ENCODE peak calls at places on chromosome 22, in eight cellular contexts. F, W, B, T, E, H, L and Z are unnamed samples.
A peak's percentile ranks its signal among the peaks of the same experiment; 100 is the strongest.

GRCh38 chr22:23036684-23037428 is 33.5 kb upstream of the GNAZ start:
- DNase-seq in F (no peak), W (peak; percentile 74), B (no peak), T (no peak), E (peak; percentile 9), H (peak; percentile 19), L (no peak), Z (no peak)

GRCh38 chr22:20223421-20224245 is 44.5 kb downstream of the RTN4R start:
- DNase-seq in F (no peak), W (no peak), B (no peak), T (no peak), E (no peak), H (no peak), L (no peak), Z (no peak)

GRCh38 chr22:19960491-19961200 is 19.0 kb upstream of the TXNRD2 start:
- DNase-seq in F (no peak), W (no peak), B (no peak), T (no peak), E (no peak), H (no peak), L (peak; percentile 33), Z (no peak)

GRCh38 chr22:36160499-36160942 is at the start of gene APOL3:
- DNase-seq in F (peak; percentile 54), W (peak; percentile 29), B (peak; percentile 68), T (no peak), E (peak; percentile 34), H (no peak), L (peak; percentile 70), Z (peak; percentile 27)

GRCh38 chr22:46122980-46123693 is 27.2 kb upstream of the PPARA start:
- DNase-seq in F (no peak), W (no peak), B (no peak), T (no peak), E (no peak), H (peak; percentile 33), L (no peak), Z (peak; percentile 24)

GRCh38 chr22:20131593-20131855 is at the start of gene ZDHHC8:
- DNase-seq in F (no peak), W (no peak), B (no peak), T (peak; percentile 53), E (peak; percentile 24), H (peak; percentile 49), L (peak; percentile 62), Z (no peak)

GRCh38 chr22:45640291-45640940 is 31.2 kb upstream of the ATXN10 start:
- DNase-seq in F (no peak), W (no peak), B (no peak), T (no peak), E (no peak), H (peak; percentile 55), L (no peak), Z (no peak)

GRCh38 chr22:33380789-33381530 is 322.8 kb upstream of the SYN3 start:
- DNase-seq in F (no peak), W (peak; percentile 29), B (peak; percentile 74), T (no peak), E (peak; percentile 96), H (peak; percentile 62), L (no peak), Z (peak; percentile 1)

GRCh38 chr22:45731041-45731797 is 59.6 kb downstream of the ATXN10 start:
- DNase-seq in F (no peak), W (peak; percentile 15), B (peak; percentile 54), T (no peak), E (peak; percentile 88), H (no peak), L (no peak), Z (no peak)

GRCh38 chr22:20545681-20546521 is 38.5 kb downstream of the MED15 start:
- DNase-seq in F (no peak), W (no peak), B (no peak), T (no peak), E (no peak), H (no peak), L (no peak), Z (no peak)

GRCh38 chr22:24523873-24524272 is 28.7 kb downstream of the UPB1 start:
- DNase-seq in F (no peak), W (no peak), B (peak; percentile 26), T (peak; percentile 62), E (peak; percentile 86), H (no peak), L (no peak), Z (no peak)

GRCh38 chr22:30245985-30246901 is at the start of gene LIF:
- DNase-seq in F (no peak), W (no peak), B (peak; percentile 82), T (no peak), E (peak; percentile 82), H (no peak), L (peak; percentile 74), Z (peak; percentile 38)

GRCh38 chr22:29183971-29184595 is 21.6 kb upstream of the EMID1 start:
- DNase-seq in F (no peak), W (no peak), B (no peak), T (no peak), E (no peak), H (no peak), L (no peak), Z (no peak)

GRCh38 chr22:19761500-19762314 is 1.1 kb downstream of the TBX1 start:
- DNase-seq in F (no peak), W (peak; percentile 43), B (no peak), T (no peak), E (no peak), H (peak; percentile 85), L (no peak), Z (no peak)

GRCh38 chr22:17373839-17374238 is 4.6 kb downstream of the CECR2 start:
- DNase-seq in F (no peak), W (no peak), B (no peak), T (no peak), E (no peak), H (no peak), L (no peak), Z (no peak)

GRCh38 chr22:28249402-28249801 is 330.3 kb upstream of the PITPNB start:
- DNase-seq in F (no peak), W (no peak), B (no peak), T (peak; percentile 15), E (no peak), H (no peak), L (no peak), Z (no peak)

GRCh38 chr22:29767289-29768051 is at the start of gene UQCR10:
- DNase-seq in F (peak; percentile 78), W (peak; percentile 82), B (peak; percentile 95), T (peak; percentile 95), E (peak; percentile 85), H (peak; percentile 91), L (peak; percentile 93), Z (peak; percentile 91)

DNA sequence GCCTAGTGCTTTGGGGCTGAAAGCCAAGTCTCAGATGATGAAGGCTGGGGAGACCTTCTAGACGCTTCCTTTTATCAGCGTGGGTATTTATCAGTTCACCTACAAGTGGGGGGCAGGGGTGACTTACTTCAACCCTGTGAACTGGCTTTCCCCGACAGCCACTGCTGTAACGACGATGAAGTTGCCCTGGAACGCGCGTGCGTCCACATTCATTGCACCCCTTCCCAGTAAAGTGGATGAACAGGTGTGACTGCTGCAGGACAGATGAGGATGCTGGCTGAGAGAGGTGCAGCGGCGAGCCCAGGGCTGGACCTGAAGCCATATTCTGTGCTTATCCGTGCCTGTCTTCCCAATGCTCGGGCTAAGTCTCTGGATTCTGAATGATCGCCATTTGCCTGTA is 1122.3 kb downstream of the TBC1D22A start:
- DNase-seq in F (no peak), W (no peak), B (no peak), T (no peak), E (no peak), H (no peak), L (no peak), Z (no peak)
- TF ChIP-seq CTCF in F (no peak), W (no peak), B (no peak), T (no peak), E (no peak), H (no peak), L (no peak), Z (no peak)

GRCh38 chr22:38298312-38299000 is 18.8 kb downstream of the CSNK1E start:
- DNase-seq in F (no peak), W (peak; percentile 99), B (peak; percentile 99), T (peak; percentile 51), E (peak; percentile 100), H (peak; percentile 42), L (peak; percentile 51), Z (peak; percentile 100)
- TF ChIP-seq CTCF in F (no peak), W (peak; percentile 65), B (peak; percentile 66), T (peak; percentile 57), E (peak; percentile 46), H (peak; percentile 49), L (peak; percentile 13), Z (peak; percentile 50)

GRCh38 chr22:50153056-50153755 is 17.3 kb upstream of the PANX2 start:
- DNase-seq in F (no peak), W (no peak), B (no peak), T (no peak), E (no peak), H (no peak), L (no peak), Z (no peak)

GRCh38 chr22:50148991-50149721 is 21.4 kb upstream of the PANX2 start:
- DNase-seq in F (no peak), W (peak; percentile 72), B (peak; percentile 53), T (peak; percentile 75), E (peak; percentile 44), H (peak; percentile 83), L (peak; percentile 79), Z (peak; percentile 89)

GRCh38 chr22:50153756-50154140 is 16.8 kb upstream of the PANX2 start:
- DNase-seq in F (no peak), W (no peak), B (no peak), T (no peak), E (no peak), H (no peak), L (no peak), Z (no peak)

GRCh38 chr22:50150161-50151129 is 20.1 kb upstream of the PANX2 start:
- DNase-seq in F (no peak), W (no peak), B (no peak), T (no peak), E (peak; percentile 38), H (no peak), L (no peak), Z (no peak)

GRCh38 chr22:50151571-50152537 is 18.7 kb upstream of the PANX2 start:
- DNase-seq in F (no peak), W (no peak), B (no peak), T (no peak), E (no peak), H (no peak), L (no peak), Z (no peak)
- TF ChIP-seq CTCF in F (no peak), W (no peak), B (no peak), T (no peak), E (no peak), H (no peak), L (no peak), Z (no peak)

DNA sequence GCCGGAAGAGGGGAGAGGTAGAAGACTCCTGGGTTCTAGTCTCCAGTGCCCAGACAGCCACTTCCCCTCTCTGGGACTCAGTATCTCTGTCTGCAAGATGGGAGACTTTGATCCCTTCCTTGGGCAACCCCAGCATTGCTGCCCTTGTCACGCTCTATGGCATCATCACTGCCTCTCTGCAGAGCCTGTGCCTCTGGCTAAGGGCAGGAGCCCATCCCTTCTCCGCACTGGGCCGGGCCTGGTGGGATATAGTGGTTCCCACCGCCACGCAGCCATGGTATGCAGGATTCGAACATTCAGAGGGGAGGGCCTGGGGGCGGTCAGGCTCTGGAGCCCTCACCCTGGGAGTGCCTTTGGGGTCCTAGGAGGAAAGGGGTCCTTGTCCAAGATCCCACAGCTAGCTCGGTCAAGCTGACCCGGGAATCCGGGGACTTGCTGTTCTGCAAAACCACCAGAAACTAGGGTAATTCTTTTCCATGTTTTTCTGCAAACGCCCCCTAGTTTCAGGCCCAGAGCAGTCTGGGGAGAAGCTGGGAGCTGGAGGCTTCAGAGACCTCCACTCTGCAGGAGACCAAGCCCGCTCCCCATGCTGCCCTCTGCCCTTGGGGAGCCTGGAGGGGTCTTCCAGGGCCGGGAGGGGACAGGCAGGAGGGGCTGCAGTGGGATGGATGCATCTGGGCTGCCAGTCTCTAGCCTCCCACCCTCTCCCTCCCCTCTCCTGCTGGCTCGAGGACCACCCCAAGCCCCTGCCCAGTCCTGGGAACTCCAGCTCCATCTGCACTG is 24.4 kb upstream of the CBX7 start:
- DNase-seq in F (no peak), W (no peak), B (no peak), T (no peak), E (no peak), H (no peak), L (no peak), Z (no peak)
- TF ChIP-seq CTCF in F (no peak), W (no peak), B (no peak), T (no peak), E (no peak), H (no peak), L (no peak), Z (no peak)